ENCODE peak calls at places on chromosomes 4 and X, in nine cellular contexts. F is type B pancreatic cell; B is epithelial cell of esophagus; U is ascending aorta; X is fibroblast of the aortic adventitia; M is tibial artery; T is CD4-positive, alpha-beta T cell; P is GM23338; Q is progenitor cell of endocrine pancreas. Y is an unnamed sample.

GRCh38 chr4:130712038-130712437 is 1616.1 kb downstream of the C4orf33 start:
- DNase-seq in F (no peak), B (peak; percentile 85), P (no peak), M (no peak), Q (no peak), T (no peak), X (no peak), U (no peak), Y (no peak)

GRCh38 chr4:23884261-23884660 is 5.6 kb downstream of the PPARGC1A start:
- DNase-seq in Q (no peak), P (no peak), U (no peak), M (no peak), X (no peak), F (no peak), B (peak; percentile 74), T (no peak), Y (no peak)

GRCh38 chr4:166657261-166657660 is 577.0 kb downstream of the SPOCK3 start:
- DNase-seq in X (peak; percentile 41), Q (no peak), U (no peak), B (peak; percentile 36), P (no peak), M (no peak), F (no peak), T (no peak), Y (no peak)

GRCh38 chr4:113849771-113850170 is 88.2 kb upstream of the CAMK2D start:
- DNase-seq in Q (no peak), U (no peak), F (no peak), T (no peak), M (no peak), P (no peak), B (no peak), X (peak; percentile 67), Y (no peak)

GRCh38 chr4:38455092-38455855 is 208.7 kb upstream of the KLF3 start:
- DNase-seq in X (no peak), P (no peak), B (no peak), T (no peak), F (no peak), U (no peak), Q (no peak), M (no peak), Y (no peak)

GRCh38 chr4:146437778-146438177 is 84.0 kb downstream of the SLC10A7 start:
- DNase-seq in P (no peak), Q (no peak), F (no peak), X (no peak), U (no peak), T (no peak), B (no peak), M (no peak), Y (no peak)

GRCh38 chr4:40300371-40301162 is 34.6 kb upstream of the CHRNA9 start:
- DNase-seq in F (no peak), B (no peak), M (no peak), Q (no peak), U (no peak), P (no peak), T (no peak), X (no peak), Y (no peak)

GRCh38 chrX:133985164-133986007 is at the start of gene GPC3:
- DNase-seq in T (peak; percentile 29), F (peak; percentile 84), U (no peak), Q (peak; percentile 59), P (peak; percentile 77), B (peak; percentile 45), M (no peak), X (no peak), Y (peak; percentile 55)

GRCh38 chrX:39726810-39727209 is 370.9 kb downstream of the BCOR start:
- DNase-seq in P (no peak), T (no peak), Q (no peak), F (no peak), X (peak; percentile 58), U (no peak), M (no peak), B (peak; percentile 14), Y (no peak)

GRCh38 chr4:10115657-10116624 is 658 bp downstream of the WDR1 start:
- DNase-seq in F (no peak), P (peak; percentile 72), U (no peak), Q (peak; percentile 33), M (peak; percentile 82), T (peak; percentile 67), B (peak; percentile 69), X (peak; percentile 25), Y (peak; percentile 70)

GRCh38 chr4:142043509-142043908 is 407.1 kb downstream of the IL15 start:
- DNase-seq in U (no peak), F (no peak), Q (no peak), M (no peak), X (peak; percentile 38), P (no peak), B (no peak), T (no peak), Y (no peak)

GRCh38 chrX:13667940-13668339 is 15.0 kb downstream of the TCEANC start:
- DNase-seq in B (peak; percentile 34), X (no peak), U (no peak), T (no peak), Q (no peak), F (no peak), M (no peak), P (no peak), Y (no peak)

GRCh38 chr4:7808752-7809151 is 130.9 kb downstream of the AFAP1 start:
- DNase-seq in Q (no peak), B (peak; percentile 89), T (no peak), M (no peak), X (peak; percentile 88), P (no peak), F (no peak), U (no peak), Y (no peak)

GRCh38 chr4:10158355-10158942 is 41.9 kb upstream of the WDR1 start:
- DNase-seq in B (peak; percentile 62), T (no peak), M (no peak), P (no peak), U (no peak), Q (no peak), F (no peak), X (peak; percentile 28), Y (peak; percentile 9)

GRCh38 chr4:6720202-6720699 is 4.3 kb downstream of the BLOC1S4 start:
- DNase-seq in B (peak; percentile 73), F (peak; percentile 94), X (peak; percentile 77), P (peak; percentile 90), T (peak; percentile 80), U (no peak), M (peak; percentile 89), Q (peak; percentile 94), Y (peak; percentile 89)

GRCh38 chr4:166162327-166162726 is 289.3 kb downstream of the TLL1 start:
- DNase-seq in U (no peak), M (no peak), B (no peak), P (no peak), Q (no peak), T (no peak), X (no peak), F (no peak), Y (no peak)

GRCh38 chr4:151739118-151739517 is 21.7 kb downstream of the GATB start:
- DNase-seq in P (no peak), Q (no peak), X (no peak), F (no peak), B (no peak), U (no peak), T (no peak), M (no peak), Y (no peak)

GRCh38 chr4:27595956-27596355 is 735.3 kb downstream of the STIM2 start:
- DNase-seq in Q (no peak), X (no peak), T (no peak), B (no peak), U (no peak), M (no peak), F (no peak), P (no peak), Y (no peak)

GRCh38 chr4:137536789-137537561 is 4.7 kb upstream of the PCDH18 start:
- DNase-seq in M (no peak), B (peak; percentile 32), T (no peak), Q (no peak), X (no peak), F (no peak), P (peak; percentile 76), U (no peak), Y (no peak)

GRCh38 chrX:19046343-19047215 is 62.7 kb upstream of the PHKA2 start:
- DNase-seq in P (no peak), F (no peak), Q (no peak), B (peak; percentile 75), X (peak; percentile 10), T (no peak), M (no peak), U (no peak), Y (no peak)

DNA sequence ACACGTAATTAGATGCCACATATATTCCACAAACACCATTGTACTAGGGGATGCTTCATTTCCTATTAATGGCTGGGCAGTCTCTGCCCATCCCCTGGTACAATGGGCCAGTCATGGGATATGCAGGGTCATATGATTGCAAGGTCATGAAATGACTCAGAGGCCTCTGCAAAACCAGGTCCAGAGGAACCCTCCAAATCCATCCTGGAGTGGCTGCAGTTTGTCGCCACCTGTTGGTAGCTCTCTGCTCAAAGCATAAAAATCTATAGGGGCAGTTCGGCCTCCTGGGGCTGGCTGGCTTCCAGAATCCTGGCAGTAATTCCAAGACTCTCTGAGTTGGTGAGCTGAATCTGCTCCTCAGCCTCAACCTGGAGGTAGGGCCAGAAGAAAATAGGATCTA is 22.9 kb upstream of the PUDP start:
- DNase-seq in F (no peak), T (peak; percentile 39), U (no peak), B (peak; percentile 10), X (no peak), Q (no peak), P (peak; percentile 35), M (no peak), Y (peak; percentile 10)
- TF ChIP-seq CTCF in F (peak; percentile 60), T (peak; percentile 48), U (peak; percentile 9), B (peak; percentile 32), X (peak; percentile 9), Q (peak; percentile 45), P (peak; percentile 68), M (no peak), Y (peak; percentile 28)

GRCh38 chrX:70422886-70423336 is at the start of gene GDPD2:
- DNase-seq in X (peak; percentile 35), B (peak; percentile 39), F (no peak), T (no peak), P (peak; percentile 77), U (no peak), M (no peak), Q (no peak), Y (peak; percentile 60)
- TF ChIP-seq CTCF in X (no peak), B (peak; percentile 55), F (peak; percentile 47), T (no peak), P (peak; percentile 60), U (peak; percentile 47), M (peak; percentile 8), Q (peak; percentile 49), Y (peak; percentile 33)

DNA sequence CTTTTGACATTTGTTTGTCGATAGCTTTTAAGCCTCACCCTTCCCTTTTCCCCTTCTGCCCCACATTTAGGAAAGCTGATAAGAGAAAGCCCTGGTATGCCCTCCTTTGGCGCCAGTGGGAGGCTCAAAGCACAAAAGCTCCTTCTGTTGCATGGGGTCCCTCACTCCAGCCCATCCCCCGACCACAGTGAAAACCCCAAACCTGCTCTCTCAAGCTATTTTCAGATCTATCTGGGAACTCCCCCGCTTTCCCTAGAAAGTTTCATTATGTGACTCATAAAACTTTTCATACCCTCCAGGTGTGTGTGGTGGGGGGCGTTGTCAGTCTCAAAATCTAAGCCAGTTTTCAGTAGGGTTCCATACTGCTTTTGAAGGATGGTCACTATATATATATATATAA is 259.0 kb upstream of the PCDH7 start:
- DNase-seq in M (no peak), U (no peak), X (no peak), T (no peak), B (no peak), P (peak; percentile 59), F (no peak), Q (no peak), Y (no peak)
- TF ChIP-seq CTCF in M (no peak), U (no peak), X (no peak), T (no peak), B (no peak), P (peak; percentile 8), F (no peak), Q (no peak), Y (no peak)

GRCh38 chr4:157043131-157043530 is 32.8 kb upstream of the GLRB start:
- DNase-seq in U (no peak), Q (no peak), F (no peak), T (no peak), P (peak; percentile 66), M (no peak), X (peak; percentile 18), B (peak; percentile 41), Y (peak; percentile 5)
- TF ChIP-seq CTCF in U (no peak), Q (no peak), F (peak; percentile 31), T (no peak), P (peak; percentile 45), M (no peak), X (no peak), B (peak; percentile 29), Y (no peak)

Y was measured in Calu3.